ENCODE peak calls at places on chromosomes 4 and X, in six cellular contexts. N is MM.1S, G is GM23338, D is OCI-LY7, H is HCT116, I is hepatocyte. J is an unnamed sample. For H3K4me1, the result is how much of the 10 kb centered on the place peaks cover.

GRCh38 chrX:24081661-24082154 is 27.0 kb downstream of the EIF2S3 start:
- DNase-seq in N (peak), G (peak), D (peak), H (peak), I (peak), J (peak)

GRCh38 chr4:6256141-6256540 is 13.5 kb upstream of the WFS1 start:
- DNase-seq in N (no peak), G (no peak), D (no peak), H (no peak), I (no peak), J (no peak)

GRCh38 chrX:40074080-40074958 is 23.4 kb downstream of the BCOR start:
- DNase-seq in N (no peak), G (no peak), D (no peak), H (no peak), I (no peak), J (no peak)

GRCh38 chrX:30800901-30801300 is 88.2 kb downstream of the TAB3 start:
- DNase-seq in N (no peak), G (no peak), D (no peak), H (no peak), I (no peak), J (no peak)

GRCh38 chrX:113833096-113833495 is 750.8 kb upstream of the HTR2C start:
- DNase-seq in N (no peak), G (no peak), D (no peak), H (no peak), I (no peak), J (no peak)

GRCh38 chr4:17523626-17524025 is 8.7 kb downstream of the CLRN2 start:
- DNase-seq in N (no peak), G (no peak), D (no peak), H (no peak), I (no peak), J (no peak)

GRCh38 chr4:105858466-105859040 is 36.7 kb upstream of the NPNT start:
- DNase-seq in N (no peak), G (no peak), D (no peak), H (no peak), I (no peak), J (no peak)

GRCh38 chr4:23213198-23213597 is 520.5 kb downstream of the GBA3 start:
- DNase-seq in N (no peak), G (no peak), D (no peak), H (no peak), I (no peak), J (no peak)

GRCh38 chr4:100417565-100417964 is 100.3 kb downstream of the EMCN start:
- DNase-seq in N (no peak), G (no peak), D (no peak), H (no peak), I (no peak), J (peak)

GRCh38 chr4:56821394-56822263 is at the start of gene SPINK2:
- DNase-seq in N (peak), G (peak), D (peak), H (peak), I (peak), J (peak)

GRCh38 chrX:71545364-71545763 is 12.5 kb downstream of the OGT start:
- DNase-seq in N (no peak), G (no peak), D (no peak), H (no peak), I (no peak), J (no peak)

GRCh38 chrX:99914676-99915075 is 495.4 kb downstream of the PCDH19 start:
- DNase-seq in N (no peak), G (no peak), D (no peak), H (no peak), I (no peak), J (no peak)

GRCh38 chr4:88109123-88109864 is 49.1 kb downstream of the ABCG2 start:
- DNase-seq in N (no peak), G (no peak), D (no peak), H (no peak), I (no peak), J (no peak)

GRCh38 chr4:2007804-2008670 is 737 bp downstream of the NELFA start:
- DNase-seq in N (no peak), G (peak), D (no peak), H (no peak), I (peak), J (peak)

GRCh38 chr4:184647391-184648101 is 1.7 kb downstream of the CASP3 start:
- DNase-seq in N (peak), G (peak), D (no peak), H (no peak), I (no peak), J (no peak)

GRCh38 chrX:30920271-30920670 is 31.2 kb upstream of the TAB3 start:
- DNase-seq in N (no peak), G (no peak), D (no peak), H (no peak), I (no peak), J (no peak)

GRCh38 chrX:16870861-16871584 is 861 bp upstream of the RBBP7 start:
- DNase-seq in N (no peak), G (peak), D (peak), H (no peak), I (peak), J (peak)

GRCh38 chrX:136816970-136817369 is 36.2 kb upstream of the ARHGEF6 start:
- DNase-seq in N (no peak), G (no peak), D (no peak), H (no peak), I (no peak), J (no peak)

GRCh38 chr4:94931626-94932025 is 173.9 kb downstream of the BMPR1B start:
- DNase-seq in N (no peak), G (no peak), D (no peak), H (no peak), I (no peak), J (peak)

GRCh38 chr4:55215087-55215486 is 89.7 kb upstream of the KDR start:
- DNase-seq in N (no peak), G (no peak), D (no peak), H (no peak), I (no peak), J (no peak)

GRCh38 chr4:138952405-138952804 is 63.2 kb upstream of the NOCT start:
- DNase-seq in N (no peak), G (no peak), D (no peak), H (no peak), I (no peak), J (no peak)

GRCh38 chr4:169682360-169683047 is 62.1 kb downstream of the CLCN3 start:
- DNase-seq in N (no peak), G (no peak), D (no peak), H (no peak), I (no peak), J (no peak)

GRCh38 chr4:101825953-101826352 is 35.4 kb downstream of the BANK1 start:
- DNase-seq in N (no peak), G (no peak), D (no peak), H (no peak), I (no peak), J (no peak)

GRCh38 chr4:75512336-75513211 is 1.6 kb downstream of the RCHY1 start:
- DNase-seq in N (peak), G (no peak), D (peak), H (no peak), I (no peak), J (peak)

GRCh38 chr4:827209-828081 is 1.5 kb upstream of the CPLX1 start:
- DNase-seq in N (no peak), G (peak), D (no peak), H (no peak), I (no peak), J (no peak)

GRCh38 chrX:14013074-14013473 is 16.6 kb downstream of the GEMIN8 start:
- DNase-seq in N (no peak), G (no peak), D (no peak), H (no peak), I (no peak), J (no peak)

GRCh38 chr4:112234952-112235609 is 3.5 kb downstream of the AP1AR start:
- DNase-seq in N (peak), G (peak), D (peak), H (peak), I (peak), J (peak)

GRCh38 chr4:121370729-121371325 is 10.0 kb downstream of the QRFPR start:
- DNase-seq in N (peak), G (peak), D (peak), H (peak), I (peak), J (peak)

GRCh38 chr4:507745-508512 is 8.9 kb downstream of the PIGG start:
- DNase-seq in N (no peak), G (no peak), D (no peak), H (no peak), I (no peak), J (no peak)

GRCh38 chr4:22842360-22842759 is 149.6 kb downstream of the GBA3 start:
- DNase-seq in N (no peak), G (no peak), D (no peak), H (no peak), I (no peak), J (peak)

DNA sequence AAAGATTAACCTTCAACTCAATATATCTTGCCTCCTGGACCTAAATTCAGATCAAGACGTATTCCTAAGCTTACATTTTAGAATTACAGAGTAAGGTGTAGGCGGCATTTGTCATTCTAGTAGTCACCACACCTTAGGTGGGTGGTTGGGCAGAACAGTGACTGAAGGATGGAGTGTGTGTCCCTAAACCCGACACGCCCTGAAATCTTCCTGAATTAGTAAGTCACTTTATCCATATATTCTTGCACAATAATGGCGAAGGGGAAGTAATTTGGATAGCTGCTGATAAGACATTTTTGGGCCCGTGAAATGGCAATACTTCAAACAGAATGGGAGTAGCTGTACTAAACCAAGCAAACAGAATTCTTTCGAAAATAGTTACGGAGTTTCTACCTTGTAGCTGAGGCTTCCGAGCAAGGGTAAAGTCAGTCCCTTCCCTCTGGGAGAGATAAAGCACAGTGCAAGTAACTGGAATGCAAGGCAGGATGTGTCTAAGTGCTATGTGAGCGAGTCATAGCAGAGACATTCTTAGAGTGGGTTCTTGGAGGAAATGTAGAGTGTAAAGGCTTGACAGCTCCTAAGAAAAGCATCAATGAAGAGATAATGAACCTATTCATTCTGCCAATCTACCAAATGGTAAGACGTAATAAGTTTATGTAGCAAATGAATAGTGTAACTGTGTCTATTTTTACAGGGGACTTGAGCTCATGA is 72.8 kb downstream of the CLCN5 start:
- DNase-seq in N (no peak), G (peak), D (no peak), H (peak), I (peak), J (no peak)
- TF ChIP-seq EZH2phosphoT487 in N (no peak), G (no peak), D (no peak), H (no peak), I (no peak), J (no peak)

GRCh38 chrX:20438871-20439526 is 172.3 kb upstream of the RPS6KA3 start:
- DNase-seq in N (no peak), G (no peak), D (no peak), H (no peak), I (no peak), J (no peak)
- H3K4me1 ChIP-seq in N (under half), G (under half), D (under half), H (under half), I (under half), J (under half)

GRCh38 chr4:33628296-33628695 is 2616.0 kb downstream of the ARAP2 start:
- DNase-seq in N (no peak), G (no peak), D (no peak), H (no peak), I (no peak), J (no peak)
- TF ChIP-seq EZH2phosphoT487 in N (no peak), G (no peak), D (no peak), H (no peak), I (no peak), J (no peak)

DNA sequence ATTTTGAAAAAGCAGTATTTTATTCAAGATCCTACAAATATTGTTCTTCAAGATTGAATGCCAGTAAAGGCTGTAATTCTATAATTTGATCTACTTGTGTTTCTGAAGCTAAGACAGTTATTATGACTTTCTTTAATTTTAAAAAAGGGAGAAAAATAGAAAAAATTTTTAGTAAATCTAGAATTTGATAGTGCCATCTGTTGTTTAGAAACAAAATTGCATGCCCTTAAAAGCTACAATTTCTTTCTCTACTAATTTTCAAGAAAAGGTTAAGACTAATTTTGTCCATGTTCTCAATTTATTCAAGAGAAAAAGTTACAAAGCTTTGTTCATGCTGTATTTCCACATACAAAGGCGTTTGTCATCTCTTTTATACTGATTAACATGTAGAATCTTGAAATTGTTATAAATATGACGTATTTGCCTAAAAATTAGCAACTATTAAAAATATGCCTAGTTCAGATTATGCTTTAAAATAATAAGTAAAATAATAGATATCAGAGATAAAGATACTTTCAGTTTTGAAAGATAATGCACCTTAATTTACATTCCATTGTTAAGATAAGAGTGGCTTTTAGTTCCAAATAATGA is 25.6 kb upstream of the MMRN1 start:
- DNase-seq in N (peak), G (no peak), D (no peak), H (no peak), I (no peak), J (no peak)
- H3K4me1 ChIP-seq in N (under half), G (under half), D (under half), H (under half), I (under half), J (under half)

GRCh38 chrX:41406211-41406610 is 40.9 kb upstream of the NYX start:
- DNase-seq in N (no peak), G (no peak), D (no peak), H (no peak), I (no peak), J (no peak)
- TF ChIP-seq EZH2phosphoT487 in N (no peak), G (no peak), D (no peak), H (no peak), I (no peak), J (no peak)

GRCh38 chrX:150813922-150814321 is 84.5 kb downstream of the CD99L2 start:
- DNase-seq in N (no peak), G (no peak), D (no peak), H (no peak), I (no peak), J (no peak)
- H3K4me1 ChIP-seq in N (under half), G (under half), D (under half), H (under half), I (under half), J (under half)

GRCh38 chr4:158722291-158722916 is 792 bp downstream of the PPID start:
- DNase-seq in N (peak), G (peak), D (peak), H (no peak), I (peak), J (peak)
- TF ChIP-seq EZH2phosphoT487 in N (no peak), G (no peak), D (no peak), H (no peak), I (no peak), J (no peak)

GRCh38 chrX:123971963-123972362 is 10.5 kb downstream of the STAG2 start:
- DNase-seq in N (no peak), G (no peak), D (no peak), H (no peak), I (no peak), J (no peak)

GRCh38 chrX:123975180-123975579 is 13.7 kb downstream of the STAG2 start:
- DNase-seq in N (no peak), G (no peak), D (no peak), H (no peak), I (no peak), J (no peak)

DNA sequence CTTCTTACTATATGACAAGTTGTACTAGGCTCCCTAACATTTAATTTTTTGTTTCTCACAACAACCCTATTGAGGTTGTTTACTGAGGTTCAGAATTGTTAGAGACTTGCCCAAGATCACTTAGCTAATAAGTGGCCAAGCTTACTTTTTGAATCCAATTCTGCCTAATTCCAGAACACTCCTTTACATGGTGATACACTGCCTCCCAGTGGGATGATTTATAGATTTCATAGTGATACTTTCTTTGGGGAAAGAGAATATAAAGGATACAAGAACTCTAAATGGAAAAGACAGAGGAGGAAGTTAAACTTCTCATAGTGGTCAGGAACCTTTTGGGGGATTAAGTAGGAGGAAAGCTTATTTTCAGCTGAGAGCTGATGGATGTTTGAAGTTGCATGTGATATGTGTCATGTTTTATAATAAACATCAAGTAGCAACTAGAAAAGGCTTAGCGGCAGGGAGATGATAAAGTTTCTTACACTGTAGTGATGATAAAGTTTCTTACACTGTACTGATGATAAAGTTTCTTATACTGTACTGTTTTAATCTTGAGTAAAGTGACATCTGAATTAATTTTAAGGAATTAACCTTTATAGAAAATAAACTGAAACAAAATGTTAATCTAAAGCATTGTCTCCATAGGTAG is 15.3 kb downstream of the STAG2 start:
- DNase-seq in N (no peak), G (peak), D (peak), H (no peak), I (peak), J (no peak)
- H3K4me1 ChIP-seq in N (under half), G (under half), D (under half), H (under half), I (under half), J (under half)

GRCh38 chr4:3287972-3288570 is 4.8 kb upstream of the RGS12 start:
- DNase-seq in N (no peak), G (no peak), D (no peak), H (no peak), I (no peak), J (no peak)
- TF ChIP-seq EZH2phosphoT487 in N (no peak), G (no peak), D (no peak), H (no peak), I (no peak), J (no peak)

J was measured in neural progenitor cell.